ENCODE peak calls at places on chromosomes 12 and 14, in seven cellular contexts. Q is prostate gland, X is kidney epithelial cell, S is cardiac fibroblast, E is upper lobe of left lung, T is fibroblast of the aortic adventitia, G is A549. I is an unnamed sample.

GRCh38 chr14:24013654-24014514 is 25.2 kb downstream of the DHRS4L2 start:
- DNase-seq in Q (peak), X (peak), S (peak), E (no peak), T (peak), G (peak), I (no peak)

GRCh38 chr14:30921788-30922187 is 47.4 kb downstream of the COCH start:
- DNase-seq in Q (no peak), X (no peak), S (no peak), E (no peak), T (no peak), G (no peak), I (no peak)

GRCh38 chr12:49636574-49636973 is 13.2 kb downstream of the PRPF40B start:
- DNase-seq in Q (no peak), X (no peak), S (no peak), E (peak), T (no peak), G (no peak), I (no peak)

GRCh38 chr12:27589419-27589818 is 65.4 kb downstream of the PPFIBP1 start:
- DNase-seq in Q (no peak), X (no peak), S (no peak), E (no peak), T (no peak), G (no peak), I (no peak)

GRCh38 chr12:78185109-78185508 is 354.4 kb downstream of the NAV3 start:
- DNase-seq in Q (no peak), X (no peak), S (peak), E (no peak), T (peak), G (no peak), I (no peak)

GRCh38 chr14:96090441-96091148 is 51.4 kb downstream of the C14orf132 start:
- DNase-seq in Q (no peak), X (no peak), S (peak), E (peak), T (peak), G (no peak), I (no peak)

GRCh38 chr12:92290016-92290685 is 144.5 kb upstream of the BTG1 start:
- DNase-seq in Q (no peak), X (peak), S (peak), E (no peak), T (peak), G (peak), I (no peak)

GRCh38 chr12:30824311-30824710 is 69.6 kb upstream of the CAPRIN2 start:
- DNase-seq in Q (no peak), X (no peak), S (no peak), E (no peak), T (no peak), G (no peak), I (no peak)

GRCh38 chr12:109723311-109723791 is 9.7 kb downstream of the FAM222A start:
- DNase-seq in Q (peak), X (no peak), S (no peak), E (peak), T (no peak), G (no peak), I (no peak)

GRCh38 chr12:95836185-95836609 is 22.6 kb upstream of the SNRPF start:
- DNase-seq in Q (no peak), X (no peak), S (peak), E (no peak), T (peak), G (peak), I (no peak)

GRCh38 chr14:80638620-80639215 is 302.8 kb downstream of the CEP128 start:
- DNase-seq in Q (no peak), X (peak), S (peak), E (no peak), T (peak), G (peak), I (no peak)

GRCh38 chr14:106691601-106692291 is 1165.4 kb downstream of the TMEM121 start:
- DNase-seq in Q (no peak), X (no peak), S (peak), E (peak), T (no peak), G (peak), I (no peak)

GRCh38 chr12:132909030-132909368 is 21.6 kb upstream of the CHFR start:
- DNase-seq in Q (no peak), X (no peak), S (no peak), E (no peak), T (no peak), G (no peak), I (no peak)

GRCh38 chr14:30874120-30874998 is at the start of gene COCH:
- DNase-seq in Q (no peak), X (no peak), S (no peak), E (peak), T (no peak), G (peak), I (no peak)

GRCh38 chr14:69945905-69946304 is 66.7 kb downstream of the SMOC1 start:
- DNase-seq in Q (no peak), X (no peak), S (no peak), E (no peak), T (no peak), G (no peak), I (no peak)

GRCh38 chr12:52606581-52607241 is 5.4 kb upstream of the KRT72 start:
- DNase-seq in Q (no peak), X (no peak), S (no peak), E (no peak), T (no peak), G (no peak), I (no peak)

GRCh38 chr14:38721822-38722431 is 381.1 kb downstream of the SEC23A start:
- DNase-seq in Q (peak), X (no peak), S (peak), E (no peak), T (peak), G (peak), I (no peak)

GRCh38 chr12:80504389-80505153 is 60.5 kb downstream of the PTPRQ start:
- DNase-seq in Q (no peak), X (no peak), S (peak), E (no peak), T (no peak), G (no peak), I (no peak)

GRCh38 chr12:26227376-26227775 is 32.0 kb downstream of the SSPN start:
- DNase-seq in Q (no peak), X (no peak), S (no peak), E (no peak), T (no peak), G (no peak), I (no peak)

GRCh38 chr12:119679081-119679480 is 11.1 kb downstream of the PRKAB1 start:
- DNase-seq in Q (no peak), X (no peak), S (no peak), E (no peak), T (no peak), G (no peak), I (no peak)

GRCh38 chr12:39972119-39972518 is 133.8 kb downstream of the SLC2A13 start:
- DNase-seq in Q (no peak), X (no peak), S (peak), E (no peak), T (peak), G (no peak), I (no peak)

GRCh38 chr14:50520947-50521815 is 11.2 kb downstream of the MAP4K5 start:
- DNase-seq in Q (no peak), X (no peak), S (peak), E (no peak), T (peak), G (peak), I (no peak)

GRCh38 chr12:11901687-11902524 is 168.8 kb upstream of the BCL2L14 start:
- DNase-seq in Q (no peak), X (no peak), S (no peak), E (peak), T (no peak), G (no peak), I (no peak)

GRCh38 chr12:51323317-51323960 is 535 bp downstream of the BIN2 start:
- DNase-seq in Q (no peak), X (no peak), S (no peak), E (no peak), T (no peak), G (no peak), I (no peak)

GRCh38 chr14:61003571-61003970 is 22.5 kb downstream of the SLC38A6 start:
- DNase-seq in Q (no peak), X (no peak), S (peak), E (no peak), T (peak), G (no peak), I (no peak)

GRCh38 chr14:88044129-88044727 is 39.3 kb downstream of the GPR65 start:
- DNase-seq in Q (no peak), X (no peak), S (no peak), E (no peak), T (no peak), G (peak), I (no peak)

GRCh38 chr12:119102714-119103113 is 76.0 kb upstream of the HSPB8 start:
- DNase-seq in Q (no peak), X (no peak), S (no peak), E (no peak), T (no peak), G (no peak), I (no peak)

GRCh38 chr12:107079172-107080011 is 14.0 kb downstream of the CRY1 start:
- DNase-seq in Q (no peak), X (no peak), S (peak), E (no peak), T (peak), G (peak), I (no peak)

GRCh38 chr12:120490833-120491512 is 4.9 kb upstream of the DYNLL1 start:
- DNase-seq in Q (no peak), X (no peak), S (no peak), E (no peak), T (no peak), G (no peak), I (no peak)

GRCh38 chr14:68254669-68255527 is 435.3 kb downstream of the RAD51B start:
- DNase-seq in Q (no peak), X (no peak), S (no peak), E (no peak), T (no peak), G (no peak), I (no peak)

GRCh38 chr12:120886194-120887018 is 17.8 kb downstream of the SPPL3 start:
- DNase-seq in Q (no peak), X (no peak), S (no peak), E (no peak), T (no peak), G (no peak), I (no peak)

GRCh38 chr12:116426391-116427136 is 132.6 kb upstream of the MAP1LC3B2 start:
- DNase-seq in Q (no peak), X (peak), S (peak), E (no peak), T (peak), G (peak), I (peak)

GRCh38 chr12:2959194-2959507 is at the start of gene TEAD4:
- DNase-seq in Q (peak), X (no peak), S (peak), E (peak), T (peak), G (peak), I (no peak)

GRCh38 chr12:47899466-47899865 is 5.3 kb downstream of the VDR start:
- DNase-seq in Q (no peak), X (no peak), S (no peak), E (no peak), T (no peak), G (no peak), I (no peak)

GRCh38 chr12:47902131-47902639 is 2.6 kb downstream of the VDR start:
- DNase-seq in Q (no peak), X (no peak), S (no peak), E (no peak), T (no peak), G (no peak), I (no peak)

GRCh38 chr12:47900101-47900479 is 4.7 kb downstream of the VDR start:
- DNase-seq in Q (no peak), X (no peak), S (no peak), E (no peak), T (no peak), G (no peak), I (no peak)

GRCh38 chr12:47901285-47902093 is 3.3 kb downstream of the VDR start:
- DNase-seq in Q (no peak), X (no peak), S (no peak), E (peak), T (no peak), G (no peak), I (no peak)

DNA sequence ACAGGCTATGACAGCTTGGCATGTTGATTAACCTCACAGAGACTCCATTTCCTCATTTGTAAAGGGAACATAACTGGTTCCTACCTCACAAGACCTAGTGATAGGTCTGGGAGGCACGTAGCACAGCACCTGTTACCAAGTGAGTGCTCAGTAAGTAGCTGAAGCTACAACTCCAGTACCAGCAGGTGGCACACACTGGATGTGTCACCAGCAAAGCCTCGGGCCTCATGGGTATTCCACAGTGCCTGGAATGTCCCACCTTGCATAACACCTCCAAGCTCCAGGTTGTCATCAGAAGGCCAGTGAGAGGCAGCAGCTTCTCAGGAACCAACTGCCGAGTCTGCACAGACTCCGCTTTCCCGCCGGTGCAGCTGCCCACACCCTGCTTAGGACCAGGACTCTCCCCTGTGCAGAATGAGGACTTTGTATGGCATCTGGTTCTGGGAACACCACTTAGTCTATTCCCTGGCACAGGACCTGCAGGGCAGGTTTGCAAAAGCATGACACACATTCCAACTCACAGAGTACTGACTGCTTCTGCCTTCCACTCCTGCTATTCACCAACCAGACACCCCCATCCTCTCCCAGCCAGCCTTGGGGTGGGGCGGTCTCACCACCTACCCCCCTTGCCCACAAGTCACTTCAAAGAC is 4.2 kb downstream of the VDR start:
- DNase-seq in Q (peak), X (peak), S (peak), E (no peak), T (no peak), G (peak), I (no peak)
- TF ChIP-seq CTCF in Q (no peak), X (peak), S (no peak), E (no peak), T (no peak), G (peak), I (no peak)

GRCh38 chr12:64608901-64609542 is 1.3 kb upstream of the RASSF3 start:
- DNase-seq in Q (peak), X (no peak), S (peak), E (no peak), T (peak), G (peak), I (no peak)
- TF ChIP-seq CTCF in Q (no peak), X (peak), S (no peak), E (no peak), T (no peak), G (no peak), I (no peak)

GRCh38 chr12:75556306-75556899 is 45.0 kb upstream of the KRR1 start:
- DNase-seq in Q (no peak), X (no peak), S (no peak), E (no peak), T (no peak), G (peak), I (no peak)

GRCh38 chr12:75558262-75558661 is 46.9 kb upstream of the KRR1 start:
- DNase-seq in Q (no peak), X (no peak), S (no peak), E (no peak), T (no peak), G (no peak), I (no peak)

GRCh38 chr12:75561921-75562320 is 50.5 kb upstream of the KRR1 start:
- DNase-seq in Q (no peak), X (no peak), S (no peak), E (no peak), T (no peak), G (no peak), I (no peak)

GRCh38 chr12:75563351-75563750 is 51.9 kb upstream of the KRR1 start:
- DNase-seq in Q (no peak), X (no peak), S (no peak), E (no peak), T (no peak), G (no peak), I (no peak)

DNA sequence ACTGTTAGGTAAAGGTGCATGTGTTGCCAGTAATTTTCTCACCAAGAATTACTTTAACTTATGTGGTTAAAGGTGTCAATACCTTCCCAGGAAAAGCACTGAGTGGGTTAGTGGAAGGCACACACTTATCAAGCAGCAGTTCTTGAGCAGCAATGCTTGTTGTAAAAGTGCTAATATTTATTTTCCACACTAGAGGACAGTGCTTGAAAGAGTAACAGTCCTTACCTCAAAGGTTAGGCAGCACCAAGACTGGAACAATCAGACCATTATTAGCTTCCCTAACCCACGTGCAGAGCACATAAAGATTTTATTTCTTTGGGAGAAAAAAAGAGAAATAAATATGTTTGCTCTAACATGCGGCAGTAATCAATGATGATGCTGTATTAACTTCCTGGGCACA is 48.8 kb upstream of the KRR1 start:
- DNase-seq in Q (no peak), X (peak), S (peak), E (no peak), T (peak), G (peak), I (no peak)
- TF ChIP-seq CTCF in Q (no peak), X (peak), S (peak), E (no peak), T (peak), G (peak), I (no peak)

GRCh38 chr14:62168564-62169155 is 406.4 kb downstream of the SNAPC1 start:
- DNase-seq in Q (no peak), X (no peak), S (peak), E (no peak), T (peak), G (no peak), I (no peak)
- TF ChIP-seq CTCF in Q (no peak), X (no peak), S (no peak), E (no peak), T (peak), G (peak), I (no peak)

GRCh38 chr12:47396902-47397663 is 308.7 kb downstream of the RPAP3 start:
- DNase-seq in Q (no peak), X (no peak), S (peak), E (no peak), T (no peak), G (peak), I (no peak)

GRCh38 chr12:47400251-47400650 is 305.6 kb downstream of the RPAP3 start:
- DNase-seq in Q (no peak), X (no peak), S (peak), E (no peak), T (no peak), G (no peak), I (no peak)

GRCh38 chr12:47394070-47394469 is 311.8 kb downstream of the RPAP3 start:
- DNase-seq in Q (no peak), X (no peak), S (peak), E (no peak), T (no peak), G (peak), I (no peak)

GRCh38 chr12:47393403-47393790 is 312.4 kb downstream of the RPAP3 start:
- DNase-seq in Q (no peak), X (no peak), S (no peak), E (no peak), T (peak), G (peak), I (no peak)

GRCh38 chr12:47397664-47398281 is 308.1 kb downstream of the RPAP3 start:
- DNase-seq in Q (peak), X (no peak), S (peak), E (no peak), T (peak), G (peak), I (no peak)
- TF ChIP-seq CTCF in Q (peak), X (peak), S (peak), E (peak), T (peak), G (peak), I (peak)

GRCh38 chr12:6620137-6620884 is 13.1 kb upstream of the CHD4 start:
- DNase-seq in Q (no peak), X (no peak), S (peak), E (peak), T (peak), G (no peak), I (no peak)
- TF ChIP-seq CTCF in Q (peak), X (peak), S (peak), E (peak), T (peak), G (no peak), I (peak)